ENCODE peak calls at places on chromosome 21, in five cellular contexts. V, I, A, M and Q are unnamed samples.
A peak's percentile ranks its signal among the peaks of the same experiment; 100 is the strongest.

GRCh38 chr21:18275740-18276139 is 31.1 kb downstream of the CHODL start:
- DNase-seq in V (no peak), M (no peak), A (no peak), I (no peak), Q (no peak)

GRCh38 chr21:18725653-18726052 is 322.1 kb upstream of the TMPRSS15 start:
- DNase-seq in A (no peak), V (no peak), M (no peak), I (no peak), Q (no peak)

GRCh38 chr21:18384771-18385170 is 18.8 kb downstream of the TMPRSS15 start:
- DNase-seq in V (no peak), I (no peak), A (no peak), M (no peak), Q (no peak)

GRCh38 chr21:32196001-32196400 is 82.8 kb downstream of the MIS18A start:
- DNase-seq in M (no peak), V (no peak), I (no peak), A (no peak), Q (no peak)

GRCh38 chr21:39155578-39155977 is 27.7 kb downstream of the PSMG1 start:
- DNase-seq in I (no peak), V (no peak), M (no peak), A (no peak), Q (no peak)

GRCh38 chr21:32248616-32249550 is 30.0 kb downstream of the MIS18A start:
- DNase-seq in M (no peak), I (no peak), A (no peak), V (no peak), Q (no peak)

GRCh38 chr21:30718239-30718909 is at the start of gene KRTAP21-3:
- DNase-seq in A (no peak), M (no peak), I (no peak), V (no peak), Q (no peak)

GRCh38 chr21:26437326-26438009 is 135.6 kb downstream of the CYYR1 start:
- DNase-seq in V (no peak), I (no peak), M (no peak), A (no peak), Q (no peak)

GRCh38 chr21:36695671-36696389 is 3.1 kb upstream of the SIM2 start:
- DNase-seq in V (no peak), A (no peak), I (no peak), M (no peak), Q (no peak)

GRCh38 chr21:43935711-43936110 is 70.7 kb downstream of the AGPAT3 start:
- DNase-seq in I (no peak), M (no peak), A (no peak), V (no peak), Q (no peak)

GRCh38 chr21:43893536-43894205 is 28.6 kb downstream of the AGPAT3 start:
- DNase-seq in M (no peak), V (peak; percentile 51), I (no peak), A (no peak), Q (no peak)

GRCh38 chr21:37623689-37624088 is 257.1 kb downstream of the DYRK1A start:
- DNase-seq in V (no peak), I (no peak), M (no peak), A (no peak), Q (no peak)

GRCh38 chr21:33539612-33540011 is 2.3 kb downstream of the GART start:
- DNase-seq in A (no peak), I (no peak), V (no peak), M (no peak), Q (no peak)

GRCh38 chr21:39666681-39667315 is 54.1 kb downstream of the B3GALT5 start:
- DNase-seq in I (no peak), M (no peak), A (no peak), V (no peak), Q (no peak)

GRCh38 chr21:31420988-31421387 is 76.9 kb upstream of the TIAM1 start:
- DNase-seq in M (no peak), I (no peak), A (no peak), V (no peak), Q (no peak)

GRCh38 chr21:26124421-26124833 is 46.1 kb downstream of the APP start:
- DNase-seq in I (no peak), A (no peak), M (no peak), V (no peak), Q (no peak)

GRCh38 chr21:40176732-40177131 is 309.5 kb downstream of the PCP4 start:
- DNase-seq in M (no peak), V (no peak), I (no peak), A (no peak), Q (no peak)

GRCh38 chr21:36171741-36172331 is 15.2 kb downstream of the DOP1B start:
- DNase-seq in V (no peak), A (no peak), I (no peak), M (no peak), Q (no peak)

GRCh38 chr21:29017639-29018237 is 1.4 kb downstream of the RWDD2B start:
- DNase-seq in M (no peak), A (no peak), I (no peak), V (no peak), Q (no peak)

GRCh38 chr21:25126564-25126963 is 480.7 kb downstream of the MRPL39 start:
- DNase-seq in M (no peak), V (no peak), A (no peak), I (no peak), Q (no peak)

GRCh38 chr21:31194510-31195293 is 149.4 kb downstream of the TIAM1 start:
- DNase-seq in V (no peak), A (no peak), I (no peak), M (no peak), Q (no peak)

GRCh38 chr21:21163904-21164303 is 165.7 kb downstream of the NCAM2 start:
- DNase-seq in A (peak; percentile 0), V (no peak), M (peak; percentile 8), I (no peak), Q (peak; percentile 12)

GRCh38 chr21:32861871-32862270 is 90.3 kb upstream of the PAXBP1 start:
- DNase-seq in I (no peak), V (no peak), A (no peak), M (no peak), Q (no peak)

GRCh38 chr21:36542312-36543101 is 62.6 kb upstream of the CLDN14 start:
- DNase-seq in I (no peak), M (no peak), V (no peak), A (no peak), Q (no peak)

GRCh38 chr21:38148046-38148445 is 108.7 kb upstream of the KCNJ15 start:
- DNase-seq in M (no peak), A (no peak), I (no peak), V (no peak), Q (no peak)

GRCh38 chr21:43835061-43835460 is 30.0 kb upstream of the AGPAT3 start:
- DNase-seq in A (no peak), V (no peak), M (no peak), I (no peak), Q (no peak)

GRCh38 chr21:18529253-18529652 is 125.7 kb upstream of the TMPRSS15 start:
- DNase-seq in I (no peak), A (no peak), V (no peak), M (no peak), Q (no peak)

DNA sequence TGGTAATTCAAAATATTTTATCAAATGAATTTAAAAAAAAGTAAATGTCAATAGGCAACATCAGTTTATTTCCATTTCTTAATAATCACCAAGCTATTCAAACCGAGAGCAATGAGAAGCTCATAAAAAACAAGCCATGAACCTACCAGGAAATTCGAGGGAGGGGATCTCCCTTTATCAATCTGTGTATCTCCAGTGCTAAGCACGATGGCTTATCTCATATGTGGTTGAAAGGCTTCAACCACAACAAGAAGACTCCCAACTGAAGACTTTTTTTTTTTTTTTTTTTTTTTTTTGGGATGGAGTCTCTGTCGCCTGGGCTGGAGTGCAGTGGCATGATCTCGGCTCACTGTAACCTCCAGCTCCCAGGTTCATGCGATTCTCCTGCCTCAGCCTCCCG is 833.3 kb downstream of the USP25 start:
- DNase-seq in M (no peak), A (no peak), I (no peak), V (no peak), Q (no peak)
- H3K27ac ChIP-seq in M (no peak overlapping the region), A (peak overlapping the region; percentile 85), I (no peak overlapping the region), V (no peak overlapping the region), Q (no peak overlapping the region)

GRCh38 chr21:45420623-45421041 is 15.7 kb downstream of the COL18A1 start:
- DNase-seq in I (no peak), V (no peak), A (no peak), M (no peak), Q (no peak)
- H3K27ac ChIP-seq in I (peak overlapping the region; percentile 61), V (no peak overlapping the region), A (peak overlapping the region; percentile 66), M (no peak overlapping the region), Q (no peak overlapping the region)

GRCh38 chr21:42746593-42747266 is 93.3 kb downstream of the PDE9A start:
- DNase-seq in A (no peak), I (no peak), V (peak; percentile 58), M (peak; percentile 67), Q (no peak)

GRCh38 chr21:42749226-42749625 is 95.8 kb downstream of the PDE9A start:
- DNase-seq in V (no peak), A (no peak), M (no peak), I (no peak), Q (no peak)

GRCh38 chr21:42748620-42749176 is 95.3 kb downstream of the PDE9A start:
- DNase-seq in M (no peak), I (no peak), A (no peak), V (no peak), Q (no peak)

GRCh38 chr21:42747267-42747701 is 93.9 kb downstream of the PDE9A start:
- DNase-seq in V (no peak), M (no peak), I (no peak), A (no peak), Q (no peak)

DNA sequence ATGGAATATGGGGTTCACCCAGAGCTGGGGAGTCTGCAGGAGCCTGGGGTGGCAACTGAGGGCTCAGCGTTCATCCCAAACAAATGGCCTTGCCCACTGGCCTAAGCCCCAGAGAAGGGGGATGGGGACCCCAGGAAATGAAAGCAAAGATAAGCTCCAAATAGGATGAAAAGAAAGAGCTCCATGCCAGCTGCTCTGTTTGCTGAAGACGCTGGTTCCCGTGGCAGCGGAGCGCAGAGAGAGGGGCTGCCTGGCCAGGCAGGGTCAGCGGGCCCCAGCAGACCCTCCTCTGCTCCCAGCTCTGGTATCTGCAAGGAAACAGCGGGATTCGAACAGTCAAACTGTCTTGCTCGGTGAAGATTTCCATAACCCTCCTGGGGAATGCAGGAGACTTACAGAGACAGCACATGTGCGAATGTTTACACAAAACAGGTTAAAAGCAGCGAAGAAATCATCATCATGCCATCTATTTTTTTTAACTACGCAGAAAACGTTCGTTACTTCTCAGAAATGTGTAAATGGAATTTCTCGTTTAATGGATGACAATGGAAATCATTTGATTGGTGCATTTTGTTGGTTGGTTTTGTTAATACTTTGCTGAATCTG is 94.4 kb downstream of the PDE9A start:
- DNase-seq in V (no peak), I (no peak), M (no peak), A (no peak), Q (no peak)
- H3K27ac ChIP-seq in V (peak overlapping the region; percentile 71), I (no peak overlapping the region), M (peak overlapping the region; percentile 76), A (no peak overlapping the region), Q (peak overlapping the region; percentile 72)

DNA sequence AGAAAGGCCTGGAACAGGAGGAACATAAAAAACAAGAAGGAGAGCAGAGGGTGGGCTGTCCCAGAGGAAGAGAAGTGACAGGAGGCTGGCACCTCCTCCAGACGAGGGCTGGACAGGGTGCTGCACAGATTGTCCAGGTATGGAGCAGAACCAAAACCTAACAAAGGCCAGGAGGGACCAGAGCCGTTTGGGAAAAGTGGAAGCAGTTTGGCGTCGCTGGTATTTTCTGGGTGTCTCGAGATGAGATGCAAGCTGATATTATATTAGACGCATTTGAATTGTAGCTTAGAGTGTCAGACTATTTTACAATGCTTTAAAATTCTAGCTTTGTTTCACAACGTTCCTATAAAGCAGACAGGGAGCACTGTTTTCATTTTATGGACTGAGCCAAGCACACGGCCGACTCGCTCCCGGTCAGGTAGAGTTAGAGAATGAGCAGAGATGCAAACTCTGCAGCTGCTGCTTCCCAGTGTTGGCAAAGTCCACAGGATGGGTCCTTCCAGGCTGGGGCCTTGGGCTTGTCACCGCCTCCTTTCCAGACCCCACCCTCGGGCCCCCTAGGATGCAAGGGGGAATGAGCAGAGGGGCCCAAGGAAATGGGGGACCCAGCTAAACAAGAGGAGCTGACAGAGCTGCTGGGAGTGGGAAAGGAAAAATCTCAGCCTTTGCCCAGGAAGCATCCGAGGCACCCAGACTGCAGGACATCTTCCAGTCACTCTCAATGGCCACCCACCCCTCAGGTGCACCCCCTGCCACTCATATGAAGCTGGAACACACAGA is 60.8 kb upstream of the TMPRSS2 start:
- DNase-seq in I (no peak), A (no peak), M (no peak), V (no peak), Q (no peak)
- H3K27ac ChIP-seq in I (no peak overlapping the region), A (no peak overlapping the region), M (no peak overlapping the region), V (no peak overlapping the region), Q (no peak overlapping the region)